ENCODE peak calls at places on chromosome 9, in nine cellular contexts. R, D, I, V, Q, Z, U, A and Y are unnamed samples.

GRCh38 chr9:136138566-136138965 is 19.9 kb upstream of the TMEM250 start:
- DNase-seq in R (no peak), D (no peak), I (no peak), V (no peak), Q (peak; percentile 66), Z (no peak), U (peak; percentile 20), A (no peak), Y (peak; percentile 34)

GRCh38 chr9:137303893-137304382 is 1.9 kb upstream of the NRARP start:
- DNase-seq in R (no peak), D (no peak), I (no peak), V (no peak), Q (no peak), Z (peak; percentile 48), U (no peak), A (no peak), Y (no peak)

GRCh38 chr9:97529363-97530076 is 28.1 kb downstream of the TMOD1 start:
- DNase-seq in R (peak; percentile 21), D (no peak), I (no peak), V (peak; percentile 84), Q (no peak), Z (peak; percentile 66), U (peak; percentile 23), A (no peak), Y (no peak)

GRCh38 chr9:4497855-4498254 is 7.6 kb downstream of the SLC1A1 start:
- DNase-seq in R (no peak), D (no peak), I (no peak), V (no peak), Q (peak; percentile 58), Z (no peak), U (no peak), A (no peak), Y (no peak)

GRCh38 chr9:131875828-131876485 is 136.1 kb upstream of the RAPGEF1 start:
- DNase-seq in R (peak; percentile 23), D (no peak), I (no peak), V (peak; percentile 29), Q (no peak), Z (no peak), U (no peak), A (no peak), Y (no peak)

GRCh38 chr9:20670395-20670794 is 13.7 kb upstream of the FOCAD start:
- DNase-seq in R (no peak), D (no peak), I (no peak), V (no peak), Q (no peak), Z (no peak), U (no peak), A (no peak), Y (no peak)

GRCh38 chr9:109450346-109450745 is 47.8 kb downstream of the PTPN3 start:
- DNase-seq in R (no peak), D (no peak), I (no peak), V (no peak), Q (no peak), Z (no peak), U (no peak), A (no peak), Y (no peak)

GRCh38 chr9:130156672-130157071 is 15.5 kb upstream of the NCS1 start:
- DNase-seq in R (no peak), D (no peak), I (no peak), V (peak; percentile 86), Q (no peak), Z (peak; percentile 63), U (no peak), A (no peak), Y (no peak)

GRCh38 chr9:109182940-109183798 is 16.1 kb upstream of the FRRS1L start:
- DNase-seq in R (peak; percentile 60), D (no peak), I (no peak), V (no peak), Q (peak; percentile 48), Z (no peak), U (peak; percentile 42), A (no peak), Y (no peak)

GRCh38 chr9:108270041-108270440 is 585.7 kb downstream of the ACTL7B start:
- DNase-seq in R (peak; percentile 59), D (no peak), I (no peak), V (no peak), Q (peak; percentile 22), Z (no peak), U (no peak), A (no peak), Y (no peak)

GRCh38 chr9:133839822-133840329 is 101.7 kb upstream of the SARDH start:
- DNase-seq in R (no peak), D (no peak), I (no peak), V (no peak), Q (peak; percentile 69), Z (no peak), U (peak; percentile 62), A (no peak), Y (no peak)

GRCh38 chr9:134353539-134353938 is 27.3 kb downstream of the RXRA start:
- DNase-seq in R (no peak), D (no peak), I (no peak), V (no peak), Q (no peak), Z (peak; percentile 88), U (no peak), A (no peak), Y (no peak)

GRCh38 chr9:127918201-127919107 is 1.6 kb upstream of the ST6GALNAC4 start:
- DNase-seq in R (no peak), D (no peak), I (no peak), V (no peak), Q (no peak), Z (no peak), U (peak; percentile 55), A (no peak), Y (no peak)
- TF ChIP-seq CTCF in R (no peak), D (no peak), I (peak; percentile 2), V (no peak), Q (no peak), Z (no peak), U (no peak), A (no peak), Y (no peak)

GRCh38 chr9:88922091-88922490 is 69.2 kb upstream of the S1PR3 start:
- DNase-seq in R (no peak), D (no peak), I (peak; percentile 80), V (no peak), Q (no peak), Z (no peak), U (no peak), A (no peak), Y (peak; percentile 19)
- H3K27ac ChIP-seq in R (no peak overlapping the region), D (no peak overlapping the region), I (peak overlapping the region; percentile 92), V (no peak overlapping the region), Q (no peak overlapping the region), Z (no peak overlapping the region), U (no peak overlapping the region), A (no peak overlapping the region), Y (no peak overlapping the region)

GRCh38 chr9:965497-965896 is 11.0 kb upstream of the DMRT3 start:
- DNase-seq in R (no peak), D (no peak), I (no peak), V (no peak), Q (no peak), Z (no peak), U (no peak), A (no peak), Y (no peak)

GRCh38 chr9:967851-968641 is 8.4 kb upstream of the DMRT3 start:
- DNase-seq in R (no peak), D (no peak), I (no peak), V (no peak), Q (no peak), Z (no peak), U (no peak), A (no peak), Y (no peak)

GRCh38 chr9:969310-969692 is 7.2 kb upstream of the DMRT3 start:
- DNase-seq in R (no peak), D (no peak), I (no peak), V (no peak), Q (no peak), Z (no peak), U (no peak), A (no peak), Y (no peak)

GRCh38 chr9:967436-967835 is 9.0 kb upstream of the DMRT3 start:
- DNase-seq in R (no peak), D (no peak), I (no peak), V (no peak), Q (no peak), Z (no peak), U (no peak), A (no peak), Y (no peak)

DNA sequence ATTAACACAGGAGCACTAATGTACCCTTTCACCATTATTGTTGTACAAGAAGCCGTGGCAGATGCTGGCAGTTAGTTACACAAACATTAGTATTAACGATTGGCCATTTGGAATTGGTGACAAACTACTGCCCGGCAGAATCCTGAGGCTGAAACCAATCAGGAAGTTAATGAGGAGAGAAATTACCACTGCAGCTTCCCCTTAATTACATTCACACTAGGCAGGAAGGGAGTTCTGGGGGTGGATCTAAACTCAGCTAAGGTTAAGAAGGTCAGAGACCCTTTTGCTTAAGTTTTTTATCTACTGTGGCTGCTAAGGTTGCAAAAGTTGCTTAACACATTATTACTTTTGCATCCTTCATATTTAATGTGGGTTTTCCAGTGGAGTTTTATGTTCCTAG is 9.5 kb upstream of the DMRT3 start:
- DNase-seq in R (no peak), D (no peak), I (no peak), V (no peak), Q (no peak), Z (no peak), U (no peak), A (no peak), Y (no peak)
- H3K27me3 ChIP-seq in R (peaks cover 46% of the 10 kb centered on the region), D (peaks cover 16% of the 10 kb centered on the region), I (peaks cover 58% of the 10 kb centered on the region), V (peaks cover 64% of the 10 kb centered on the region), Q (peaks cover 100% of the 10 kb centered on the region), Z (peaks cover 3% of the 10 kb centered on the region), U (peaks cover 97% of the 10 kb centered on the region), A (peaks cover under 1% of the 10 kb centered on the region), Y (peaks cover 78% of the 10 kb centered on the region)

GRCh38 chr9:87894998-87895625 is 12.4 kb downstream of the SPATA31E1 start:
- DNase-seq in R (no peak), D (no peak), I (no peak), V (no peak), Q (no peak), Z (no peak), U (no peak), A (no peak), Y (no peak)
- TF ChIP-seq CTCF in R (no peak), D (no peak), I (no peak), V (no peak), Q (no peak), Z (no peak), U (no peak), A (no peak), Y (no peak)